ENCODE peak calls at places on chromosome 19, in eight cellular contexts. One of them, this sample, is unnamed.
A peak's percentile ranks its signal among the peaks of the same experiment; 100 is the strongest.

GRCh38 chr19:17513801-17514200 is 2.4 kb downstream of the PGLS start:
- DNase-seq in GM10248: no peak
- DNase-seq in colonic mucosa: no peak
- DNase-seq in B cell: no peak
- DNase-seq in astrocyte: peak; percentile 49
- DNase-seq in AG09309: no peak
- DNase-seq in endodermal cell: no peak
- DNase-seq in WTC11: no peak
- DNase-seq in this sample: no peak

GRCh38 chr19:28288850-28289249 is 924.1 kb downstream of the UQCRFS1 start:
- DNase-seq in GM10248: no peak
- DNase-seq in colonic mucosa: peak; percentile 44
- DNase-seq in B cell: no peak
- DNase-seq in astrocyte: peak; percentile 18
- DNase-seq in AG09309: no peak
- DNase-seq in endodermal cell: no peak
- DNase-seq in WTC11: no peak
- DNase-seq in this sample: no peak

GRCh38 chr19:47379398-47379938 is 30.4 kb downstream of the DHX34 start:
- DNase-seq in GM10248: no peak
- DNase-seq in colonic mucosa: no peak
- DNase-seq in B cell: no peak
- DNase-seq in astrocyte: no peak
- DNase-seq in AG09309: no peak
- DNase-seq in endodermal cell: no peak
- DNase-seq in WTC11: no peak
- DNase-seq in this sample: no peak

GRCh38 chr19:1747285-1748114 is 5.8 kb upstream of the ONECUT3 start:
- DNase-seq in GM10248: peak; percentile 70
- DNase-seq in colonic mucosa: peak; percentile 21
- DNase-seq in B cell: no peak
- DNase-seq in astrocyte: peak; percentile 86
- DNase-seq in AG09309: peak; percentile 31
- DNase-seq in endodermal cell: peak; percentile 91
- DNase-seq in WTC11: peak; percentile 70
- DNase-seq in this sample: peak; percentile 77

GRCh38 chr19:15114153-15114540 is 6.9 kb downstream of the SYDE1 start:
- DNase-seq in GM10248: no peak
- DNase-seq in colonic mucosa: no peak
- DNase-seq in B cell: no peak
- DNase-seq in astrocyte: peak; percentile 57
- DNase-seq in AG09309: no peak
- DNase-seq in endodermal cell: no peak
- DNase-seq in WTC11: no peak
- DNase-seq in this sample: no peak

GRCh38 chr19:54837542-54837941 is 12.7 kb upstream of the KIR3DL2 start:
- DNase-seq in GM10248: no peak
- DNase-seq in colonic mucosa: no peak
- DNase-seq in B cell: no peak
- DNase-seq in astrocyte: no peak
- DNase-seq in AG09309: no peak
- DNase-seq in endodermal cell: no peak
- DNase-seq in WTC11: no peak
- DNase-seq in this sample: no peak

GRCh38 chr19:54325194-54325621 is 12.2 kb upstream of the LILRA5 start:
- DNase-seq in GM10248: peak; percentile 66
- DNase-seq in colonic mucosa: peak; percentile 29
- DNase-seq in B cell: peak; percentile 59
- DNase-seq in astrocyte: no peak
- DNase-seq in AG09309: no peak
- DNase-seq in endodermal cell: peak; percentile 75
- DNase-seq in WTC11: peak; percentile 46
- DNase-seq in this sample: peak; percentile 73

GRCh38 chr19:48819366-48819816 is 8.6 kb upstream of the BCAT2 start:
- DNase-seq in GM10248: no peak
- DNase-seq in colonic mucosa: peak; percentile 94
- DNase-seq in B cell: no peak
- DNase-seq in astrocyte: peak; percentile 57
- DNase-seq in AG09309: peak; percentile 80
- DNase-seq in endodermal cell: no peak
- DNase-seq in WTC11: no peak
- DNase-seq in this sample: no peak

GRCh38 chr19:28221736-28222135 is 991.2 kb downstream of the UQCRFS1 start:
- DNase-seq in GM10248: no peak
- DNase-seq in colonic mucosa: no peak
- DNase-seq in B cell: no peak
- DNase-seq in astrocyte: peak; percentile 72
- DNase-seq in AG09309: no peak
- DNase-seq in endodermal cell: peak; percentile 57
- DNase-seq in WTC11: no peak
- DNase-seq in this sample: no peak

GRCh38 chr19:55383279-55383788 is 758 bp downstream of the TMEM238 start:
- DNase-seq in GM10248: no peak
- DNase-seq in colonic mucosa: peak; percentile 36
- DNase-seq in B cell: no peak
- DNase-seq in astrocyte: no peak
- DNase-seq in AG09309: no peak
- DNase-seq in endodermal cell: peak; percentile 74
- DNase-seq in WTC11: no peak
- DNase-seq in this sample: no peak

GRCh38 chr19:42175952-42176648 is 41.4 kb downstream of the DEDD2 start:
- DNase-seq in GM10248: no peak
- DNase-seq in colonic mucosa: no peak
- DNase-seq in B cell: no peak
- DNase-seq in astrocyte: peak; percentile 20
- DNase-seq in AG09309: no peak
- DNase-seq in endodermal cell: peak; percentile 65
- DNase-seq in WTC11: peak; percentile 42
- DNase-seq in this sample: peak; percentile 45

GRCh38 chr19:33320636-33321035 is 18.3 kb upstream of the CEBPA start:
- DNase-seq in GM10248: no peak
- DNase-seq in colonic mucosa: no peak
- DNase-seq in B cell: no peak
- DNase-seq in astrocyte: no peak
- DNase-seq in AG09309: no peak
- DNase-seq in endodermal cell: no peak
- DNase-seq in WTC11: no peak
- DNase-seq in this sample: no peak

DNA sequence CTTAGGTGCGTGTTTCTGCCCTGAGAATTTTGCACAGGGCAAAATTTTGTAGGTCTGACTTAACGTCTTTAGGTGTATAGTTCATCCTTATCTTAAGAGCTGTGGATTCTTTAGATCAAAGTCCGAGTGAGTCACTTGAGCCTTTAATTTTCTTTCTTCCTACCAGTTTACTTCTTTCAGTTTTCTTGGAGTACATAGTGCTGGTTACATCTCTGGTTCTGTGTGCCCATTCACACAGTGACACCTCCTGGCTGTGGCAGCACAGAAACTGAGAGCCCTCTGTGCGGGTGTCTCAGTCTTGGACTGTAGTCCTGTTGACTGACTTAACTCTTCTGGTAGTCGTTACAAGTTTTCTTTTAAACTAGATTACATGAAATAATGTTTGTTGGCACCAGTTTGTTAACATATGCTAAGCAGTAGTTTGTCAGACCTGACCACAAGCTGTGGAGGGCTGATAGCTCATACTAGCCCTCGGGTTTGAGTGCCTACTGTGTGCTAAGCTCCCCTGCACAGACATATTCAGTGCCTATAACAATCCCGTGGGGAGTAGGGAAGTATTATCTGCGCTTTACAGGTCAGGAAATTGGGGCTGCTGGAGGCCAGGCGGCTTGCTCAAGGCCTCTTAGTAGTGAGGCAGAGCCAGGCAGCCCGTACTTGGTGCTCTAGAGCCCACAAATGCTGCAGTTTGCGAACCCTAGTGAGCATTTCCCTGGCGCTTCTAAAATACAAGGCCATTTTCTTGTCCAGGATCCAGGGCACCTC is 1.6 kb downstream of the GATAD2A start:
- DNase-seq in GM10248: no peak
- DNase-seq in colonic mucosa: peak; percentile 72
- DNase-seq in B cell: peak; percentile 57
- DNase-seq in astrocyte: peak; percentile 43
- DNase-seq in AG09309: no peak
- DNase-seq in endodermal cell: no peak
- DNase-seq in WTC11: no peak
- DNase-seq in this sample: no peak
- TF ChIP-seq CTCF in GM10248: peak; percentile 33
- TF ChIP-seq CTCF in colonic mucosa: peak; percentile 26
- TF ChIP-seq CTCF in B cell: peak; percentile 40
- TF ChIP-seq CTCF in astrocyte: peak; percentile 39
- TF ChIP-seq CTCF in AG09309: peak; percentile 50
- TF ChIP-seq CTCF in endodermal cell: peak; percentile 30
- TF ChIP-seq CTCF in WTC11: no peak
- TF ChIP-seq CTCF in this sample: peak; percentile 32

GRCh38 chr19:31140717-31141116 is 208.5 kb downstream of the TSHZ3 start:
- DNase-seq in GM10248: no peak
- DNase-seq in colonic mucosa: no peak
- DNase-seq in B cell: no peak
- DNase-seq in astrocyte: peak; percentile 72
- DNase-seq in AG09309: no peak
- DNase-seq in endodermal cell: no peak
- DNase-seq in WTC11: no peak
- DNase-seq in this sample: no peak
- TF ChIP-seq CTCF in GM10248: no peak
- TF ChIP-seq CTCF in colonic mucosa: no peak
- TF ChIP-seq CTCF in B cell: no peak
- TF ChIP-seq CTCF in astrocyte: no peak
- TF ChIP-seq CTCF in AG09309: peak; percentile 16
- TF ChIP-seq CTCF in endodermal cell: no peak
- TF ChIP-seq CTCF in WTC11: no peak
- TF ChIP-seq CTCF in this sample: no peak

GRCh38 chr19:38482496-38482895 is 49.0 kb downstream of the RYR1 start:
- DNase-seq in GM10248: no peak
- DNase-seq in colonic mucosa: no peak
- DNase-seq in B cell: no peak
- DNase-seq in astrocyte: no peak
- DNase-seq in AG09309: no peak
- DNase-seq in endodermal cell: no peak
- DNase-seq in WTC11: no peak
- DNase-seq in this sample: no peak

GRCh38 chr19:38483016-38483630 is 49.6 kb downstream of the RYR1 start:
- DNase-seq in GM10248: no peak
- DNase-seq in colonic mucosa: no peak
- DNase-seq in B cell: no peak
- DNase-seq in astrocyte: no peak
- DNase-seq in AG09309: no peak
- DNase-seq in endodermal cell: no peak
- DNase-seq in WTC11: no peak
- DNase-seq in this sample: no peak

GRCh38 chr19:38473201-38473600 is 39.7 kb downstream of the RYR1 start:
- DNase-seq in GM10248: no peak
- DNase-seq in colonic mucosa: no peak
- DNase-seq in B cell: no peak
- DNase-seq in astrocyte: no peak
- DNase-seq in AG09309: no peak
- DNase-seq in endodermal cell: no peak
- DNase-seq in WTC11: no peak
- DNase-seq in this sample: no peak

GRCh38 chr19:38475176-38475575 is 41.7 kb downstream of the RYR1 start:
- DNase-seq in GM10248: no peak
- DNase-seq in colonic mucosa: no peak
- DNase-seq in B cell: no peak
- DNase-seq in astrocyte: no peak
- DNase-seq in AG09309: no peak
- DNase-seq in endodermal cell: no peak
- DNase-seq in WTC11: no peak
- DNase-seq in this sample: no peak

DNA sequence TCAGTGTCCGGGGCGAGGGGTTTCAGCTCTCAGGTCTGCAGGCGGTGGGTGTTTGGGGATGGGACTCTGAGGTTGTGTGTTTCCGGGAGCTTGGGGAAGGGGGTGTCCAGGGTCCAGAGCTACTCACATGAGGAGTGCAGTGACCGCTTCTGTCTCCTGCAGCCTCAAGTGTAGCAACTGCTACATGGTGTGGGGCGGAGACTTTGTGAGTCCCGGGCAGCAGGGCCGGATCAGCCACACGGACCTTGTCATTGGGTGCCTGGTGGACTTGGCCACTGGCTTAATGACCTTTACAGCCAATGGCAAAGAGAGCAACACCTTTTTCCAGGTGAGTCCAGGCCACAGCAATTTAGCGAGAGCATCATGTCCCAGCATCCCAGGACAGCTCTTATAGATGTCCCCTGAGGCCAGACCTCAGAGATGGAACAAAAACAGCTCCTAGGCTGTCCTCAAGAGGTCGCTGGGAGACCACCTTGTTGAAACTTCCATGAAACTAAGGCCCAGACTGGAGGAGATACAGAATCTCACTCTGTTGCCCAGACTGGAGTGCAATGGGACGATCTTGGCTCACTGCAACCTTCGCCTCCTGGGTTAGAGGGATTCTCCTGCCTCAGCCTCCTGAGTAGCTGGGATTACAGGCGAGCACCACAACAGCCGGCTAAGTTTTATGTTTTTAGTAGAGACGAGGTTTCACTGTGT is 44.9 kb downstream of the RYR1 start:
- DNase-seq in GM10248: no peak
- DNase-seq in colonic mucosa: no peak
- DNase-seq in B cell: no peak
- DNase-seq in astrocyte: no peak
- DNase-seq in AG09309: no peak
- DNase-seq in endodermal cell: peak; percentile 84
- DNase-seq in WTC11: peak; percentile 39
- DNase-seq in this sample: no peak
- TF ChIP-seq CTCF in GM10248: peak; percentile 14
- TF ChIP-seq CTCF in colonic mucosa: no peak
- TF ChIP-seq CTCF in B cell: no peak
- TF ChIP-seq CTCF in astrocyte: no peak
- TF ChIP-seq CTCF in AG09309: peak; percentile 21
- TF ChIP-seq CTCF in endodermal cell: peak; percentile 77
- TF ChIP-seq CTCF in WTC11: peak; percentile 25
- TF ChIP-seq CTCF in this sample: no peak

GRCh38 chr19:58305932-58306323 is 751 bp downstream of the ERVK3-1 start:
- DNase-seq in GM10248: peak; percentile 33
- DNase-seq in colonic mucosa: peak; percentile 21
- DNase-seq in B cell: no peak
- DNase-seq in astrocyte: no peak
- DNase-seq in AG09309: no peak
- DNase-seq in endodermal cell: no peak
- DNase-seq in WTC11: no peak
- DNase-seq in this sample: peak; percentile 52

GRCh38 chr19:58304255-58304654 is 922 bp upstream of the ERVK3-1 start:
- DNase-seq in GM10248: no peak
- DNase-seq in colonic mucosa: no peak
- DNase-seq in B cell: no peak
- DNase-seq in astrocyte: no peak
- DNase-seq in AG09309: no peak
- DNase-seq in endodermal cell: no peak
- DNase-seq in WTC11: no peak
- DNase-seq in this sample: no peak

GRCh38 chr19:58307736-58308135 is 2.6 kb downstream of the ERVK3-1 start:
- DNase-seq in GM10248: no peak
- DNase-seq in colonic mucosa: no peak
- DNase-seq in B cell: no peak
- DNase-seq in astrocyte: no peak
- DNase-seq in AG09309: no peak
- DNase-seq in endodermal cell: no peak
- DNase-seq in WTC11: no peak
- DNase-seq in this sample: no peak

GRCh38 chr19:58304748-58305064 is 471 bp upstream of the ERVK3-1 start:
- DNase-seq in GM10248: no peak
- DNase-seq in colonic mucosa: no peak
- DNase-seq in B cell: no peak
- DNase-seq in astrocyte: no peak
- DNase-seq in AG09309: no peak
- DNase-seq in endodermal cell: no peak
- DNase-seq in WTC11: no peak
- DNase-seq in this sample: no peak

GRCh38 chr19:58305065-58305931 is at the start of gene ERVK3-1:
- DNase-seq in GM10248: peak; percentile 96
- DNase-seq in colonic mucosa: peak; percentile 97
- DNase-seq in B cell: peak; percentile 98
- DNase-seq in astrocyte: peak; percentile 98
- DNase-seq in AG09309: peak; percentile 88
- DNase-seq in endodermal cell: peak; percentile 98
- DNase-seq in WTC11: peak; percentile 94
- DNase-seq in this sample: peak; percentile 98
- TF ChIP-seq CTCF in GM10248: no peak
- TF ChIP-seq CTCF in colonic mucosa: no peak
- TF ChIP-seq CTCF in B cell: no peak
- TF ChIP-seq CTCF in astrocyte: no peak
- TF ChIP-seq CTCF in AG09309: no peak
- TF ChIP-seq CTCF in endodermal cell: peak; percentile 17
- TF ChIP-seq CTCF in WTC11: no peak
- TF ChIP-seq CTCF in this sample: no peak

This sample was measured in GM13976.